ENCODE peak calls at places on chromosomes 1 and 21, in six cellular contexts. D is uterus, Y is heart left ventricle, J is stomach, S is IMR-90, O is adrenal gland. V is an unnamed sample.

GRCh38 chr1:212301570-212301969 is 16.4 kb downstream of the PPP2R5A start:
- DNase-seq in D (no peak), J (no peak), S (no peak), Y (no peak), O (no peak), V (no peak)

GRCh38 chr1:8026976-8027747 is 1.1 kb upstream of the ERRFI1 start:
- DNase-seq in D (peak; percentile 53), Y (no peak), O (no peak), S (peak; percentile 80), J (peak; percentile 80), V (no peak)

GRCh38 chr1:2594001-2594640 is 7.5 kb downstream of the PRXL2B start:
- DNase-seq in D (peak; percentile 52), Y (peak; percentile 68), S (no peak), O (peak; percentile 70), J (peak; percentile 77), V (no peak)

GRCh38 chr1:155706101-155706619 is 17.3 kb downstream of the DAP3 start:
- DNase-seq in Y (no peak), D (no peak), J (no peak), S (peak; percentile 69), O (no peak), V (no peak)

GRCh38 chr21:31872452-31873274 is at the start of gene HUNK:
- DNase-seq in D (peak; percentile 42), O (no peak), J (no peak), S (peak; percentile 54), Y (no peak), V (peak; percentile 34)

GRCh38 chr1:114330451-114330983 is 176.8 kb upstream of the SYT6 start:
- DNase-seq in O (no peak), D (no peak), Y (no peak), J (no peak), S (no peak), V (no peak)

GRCh38 chr1:235059221-235059620 is 69.4 kb downstream of the TOMM20 start:
- DNase-seq in Y (no peak), D (no peak), J (no peak), S (no peak), O (no peak), V (no peak)

GRCh38 chr21:15730484-15731242 is 881 bp downstream of the USP25 start:
- DNase-seq in O (no peak), S (no peak), D (no peak), J (no peak), Y (peak; percentile 62), V (no peak)

GRCh38 chr1:214364335-214364734 is 83.4 kb downstream of the SMYD2 start:
- DNase-seq in S (no peak), O (no peak), J (no peak), Y (peak; percentile 67), D (peak; percentile 25), V (no peak)

GRCh38 chr1:71698186-71698585 is 584.2 kb downstream of the NEGR1 start:
- DNase-seq in Y (no peak), D (no peak), O (no peak), J (no peak), S (no peak), V (no peak)

GRCh38 chr21:15732290-15732995 is 2.7 kb downstream of the USP25 start:
- DNase-seq in Y (no peak), S (peak; percentile 51), D (no peak), J (no peak), O (no peak), V (no peak)

GRCh38 chr1:214021321-214021720 is 33.5 kb downstream of the PROX1 start:
- DNase-seq in D (no peak), Y (no peak), O (no peak), J (no peak), S (no peak), V (no peak)

GRCh38 chr1:159881930-159882839 is 17.8 kb downstream of the CFAP45 start:
- DNase-seq in J (peak; percentile 89), Y (no peak), O (peak; percentile 97), D (peak; percentile 75), S (peak; percentile 99), V (peak; percentile 97)

GRCh38 chr1:76038306-76039004 is 36.1 kb upstream of the ST6GALNAC3 start:
- DNase-seq in O (no peak), J (no peak), Y (no peak), S (peak; percentile 9), D (no peak), V (no peak)

GRCh38 chr1:59417406-59417805 is 120.5 kb downstream of the FGGY start:
- DNase-seq in D (no peak), S (no peak), J (no peak), O (no peak), Y (no peak), V (no peak)

GRCh38 chr1:57788333-57788732 is 364.5 kb upstream of the DAB1 start:
- DNase-seq in O (no peak), Y (no peak), J (no peak), S (no peak), D (no peak), V (no peak)

GRCh38 chr1:156160744-156161181 is 7.4 kb downstream of the SEMA4A start:
- DNase-seq in S (peak; percentile 58), O (peak; percentile 85), Y (peak; percentile 94), J (peak; percentile 56), D (peak; percentile 92), V (peak; percentile 73)

GRCh38 chr1:33183306-33183705 is 1.5 kb upstream of the TRIM62 start:
- DNase-seq in O (no peak), Y (no peak), S (no peak), J (no peak), D (no peak), V (no peak)

GRCh38 chr1:186819140-186819539 is 9.6 kb upstream of the PLA2G4A start:
- DNase-seq in S (peak; percentile 90), J (no peak), D (no peak), O (no peak), Y (no peak), V (no peak)

GRCh38 chr1:52059326-52059725 is 3.2 kb downstream of the BTF3L4 start:
- DNase-seq in D (no peak), S (peak; percentile 63), Y (no peak), O (no peak), J (no peak), V (no peak)

GRCh38 chr1:32870615-32871363 is at the start of gene FNDC5:
- DNase-seq in O (no peak), J (no peak), D (no peak), S (peak; percentile 11), Y (peak; percentile 42), V (no peak)

GRCh38 chr1:187051618-187052232 is 223.0 kb downstream of the PLA2G4A start:
- DNase-seq in D (no peak), J (no peak), Y (no peak), O (no peak), S (peak; percentile 58), V (no peak)

GRCh38 chr1:232890340-232890953 is 60.0 kb upstream of the NTPCR start:
- DNase-seq in D (no peak), Y (no peak), J (no peak), O (no peak), S (no peak), V (no peak)

GRCh38 chr1:7299994-7300393 is 471.1 kb upstream of the VAMP3 start:
- DNase-seq in J (no peak), O (no peak), S (peak; percentile 96), Y (no peak), D (no peak), V (no peak)

GRCh38 chr1:2460996-2461751 is 14.9 kb upstream of the PLCH2 start:
- DNase-seq in Y (no peak), O (peak; percentile 60), D (no peak), S (no peak), J (no peak), V (no peak)

GRCh38 chr1:224747578-224747977 is 131.5 kb downstream of the CNIH3 start:
- DNase-seq in D (no peak), S (peak; percentile 29), J (no peak), O (no peak), Y (no peak), V (no peak)

GRCh38 chr1:222818171-222818570 is 3.3 kb downstream of the DISP1 start:
- DNase-seq in J (no peak), D (no peak), Y (no peak), O (no peak), S (no peak), V (no peak)
- H3K9me3 ChIP-seq in J (no peaks in the 10 kb centered on the region), D (no peaks in the 10 kb centered on the region), Y (no peaks in the 10 kb centered on the region), O (no peaks in the 10 kb centered on the region), S (no peaks in the 10 kb centered on the region), V (no peaks in the 10 kb centered on the region)

GRCh38 chr1:112618721-112619517 is at the start of gene ST7L:
- DNase-seq in O (peak; percentile 67), S (peak; percentile 69), Y (peak; percentile 85), D (peak; percentile 67), J (peak; percentile 73), V (peak; percentile 72)

GRCh38 chr1:112614460-112615065 is 4.4 kb downstream of the ST7L start:
- DNase-seq in Y (no peak), S (peak; percentile 64), D (no peak), O (no peak), J (no peak), V (no peak)

GRCh38 chr1:112625696-112626095 is 6.1 kb downstream of the CAPZA1 start:
- DNase-seq in O (peak; percentile 49), S (no peak), D (peak; percentile 25), J (no peak), Y (peak; percentile 49), V (no peak)

GRCh38 chr1:112618114-112618720 is 724 bp downstream of the ST7L start:
- DNase-seq in O (no peak), D (no peak), Y (no peak), S (peak; percentile 44), J (no peak), V (no peak)

GRCh38 chr1:112619518-112620458 is at the start of gene CAPZA1:
- DNase-seq in O (peak; percentile 93), Y (peak; percentile 94), D (peak; percentile 88), J (peak; percentile 93), S (peak; percentile 90), V (peak; percentile 91)
- TF ChIP-seq POLR2A in O (peak; percentile 71), Y (no peak), D (peak; percentile 75), J (peak; percentile 83), S (peak; percentile 93), V (peak; percentile 94)

GRCh38 chr1:174324493-174324892 is 123.3 kb upstream of the GPR52 start:
- DNase-seq in Y (no peak), S (no peak), O (no peak), J (no peak), D (no peak), V (no peak)
- H3K9me3 ChIP-seq in Y (peaks cover 37% of the 10 kb centered on the region), S (peaks cover 9% of the 10 kb centered on the region), O (peaks cover 7% of the 10 kb centered on the region), J (peaks cover 8% of the 10 kb centered on the region), D (peaks cover 3% of the 10 kb centered on the region), V (peaks cover 41% of the 10 kb centered on the region)

GRCh38 chr1:28176492-28177470 is at the start of gene PTAFR:
- DNase-seq in S (no peak), O (no peak), D (no peak), Y (peak; percentile 58), J (no peak), V (no peak)
- TF ChIP-seq POLR2A in S (no peak), O (no peak), D (no peak), Y (no peak), J (no peak), V (no peak)

V was measured in breast epithelium.